ENCODE peak calls at places on chromosomes 7 and 10, in five cellular contexts. X is NCI-H1092 treated with DMSO at 0.1 percent for 48 hours, Y is PC-9, N is WTC11, Z is T-helper 1 cell. R is an unnamed sample.

GRCh38 chr7:149845257-149845980 is 7.2 kb downstream of the ZNF862 start:
- DNase-seq in X (no peak), Y (no peak), N (no peak), Z (no peak), R (no peak)

GRCh38 chr10:78543749-78544446 is 510.2 kb downstream of the RPS24 start:
- DNase-seq in X (no peak), Y (no peak), N (no peak), Z (no peak), R (peak; percentile 74)

GRCh38 chr10:61994404-61995031 is 93.0 kb downstream of the ARID5B start:
- DNase-seq in X (no peak), Y (no peak), N (no peak), Z (no peak), R (no peak)

GRCh38 chr10:93567277-93568104 is 1.0 kb downstream of the FFAR4 start:
- DNase-seq in X (no peak), Y (no peak), N (no peak), Z (no peak), R (no peak)

GRCh38 chr10:6327906-6328707 is 125.4 kb downstream of the PFKFB3 start:
- DNase-seq in X (no peak), Y (no peak), N (no peak), Z (no peak), R (no peak)

GRCh38 chr10:116269612-116270011 is 3.4 kb downstream of the GFRA1 start:
- DNase-seq in X (no peak), Y (no peak), N (no peak), Z (no peak), R (no peak)

GRCh38 chr10:34094146-34094696 is 720.9 kb downstream of the PARD3 start:
- DNase-seq in X (no peak), Y (no peak), N (no peak), Z (no peak), R (no peak)

GRCh38 chr10:6423004-6423403 is 157.1 kb downstream of the PRKCQ start:
- DNase-seq in X (no peak), Y (no peak), N (no peak), Z (no peak), R (no peak)

GRCh38 chr10:72785422-72785818 is 93.5 kb downstream of the MCU start:
- DNase-seq in X (no peak), Y (no peak), N (no peak), Z (no peak), R (no peak)

GRCh38 chr7:44460325-44460724 is 30.1 kb downstream of the NUDCD3 start:
- DNase-seq in X (no peak), Y (no peak), N (no peak), Z (peak; percentile 63), R (no peak)

GRCh38 chr10:70513848-70514309 is 35.3 kb downstream of the PALD1 start:
- DNase-seq in X (no peak), Y (no peak), N (peak; percentile 34), Z (no peak), R (no peak)

GRCh38 chr7:82173400-82174021 is 270.1 kb downstream of the CACNA2D1 start:
- DNase-seq in X (no peak), Y (no peak), N (no peak), Z (no peak), R (no peak)

GRCh38 chr10:123548779-123549178 is 117.4 kb upstream of the GPR26 start:
- DNase-seq in X (no peak), Y (no peak), N (no peak), Z (no peak), R (no peak)

R was measured in thoracic aorta.